ENCODE peak calls at places on chromosome 17, in four cellular contexts. C is HCT116, N is K562, Q is GM12878. T is an unnamed sample.

GRCh38 chr17:12683299-12683698 is 17.6 kb downstream of the MYOCD start:
- DNase-seq in Q (no peak), C (no peak), N (no peak), T (no peak)

GRCh38 chr17:78610951-78611511 is 33.8 kb upstream of the DNAH17 start:
- DNase-seq in N (no peak), Q (no peak), C (no peak), T (no peak)

GRCh38 chr17:83067071-83067717 is 12.2 kb upstream of the METRNL start:
- DNase-seq in Q (no peak), C (no peak), N (no peak), T (no peak)

GRCh38 chr17:65783845-65784334 is 222.4 kb upstream of the AXIN2 start:
- DNase-seq in N (no peak), C (peak; percentile 76), Q (no peak), T (no peak)

GRCh38 chr17:15447928-15448579 is 19.4 kb downstream of the CDRT4 start:
- DNase-seq in N (no peak), Q (no peak), C (no peak), T (no peak)

GRCh38 chr17:10198509-10199249 is at the start of gene GAS7:
- DNase-seq in Q (no peak), N (no peak), C (no peak), T (peak; percentile 89)

GRCh38 chr17:10754109-10754508 is 24.3 kb upstream of the TMEM220 start:
- DNase-seq in C (peak; percentile 51), Q (no peak), N (peak; percentile 18), T (peak; percentile 78)

GRCh38 chr17:14019186-14019956 is 49.9 kb upstream of the COX10 start:
- DNase-seq in N (peak; percentile 60), Q (no peak), C (no peak), T (no peak)

GRCh38 chr17:3762922-3763776 is 37.8 kb downstream of the ITGAE start:
- DNase-seq in N (no peak), C (no peak), Q (peak; percentile 89), T (no peak)

GRCh38 chr17:40915199-40915661 is 22.2 kb downstream of the KRT23 start:
- DNase-seq in Q (peak; percentile 13), C (peak; percentile 92), N (no peak), T (no peak)

GRCh38 chr17:11493947-11494346 is 104.3 kb upstream of the DNAH9 start:
- DNase-seq in Q (no peak), N (no peak), C (no peak), T (no peak)

GRCh38 chr17:71855000-71855399 is 265.8 kb upstream of the SOX9 start:
- DNase-seq in Q (no peak), C (no peak), N (no peak), T (no peak)

GRCh38 chr17:51630101-51630671 is 369.8 kb downstream of the UTP18 start:
- DNase-seq in Q (no peak), N (no peak), C (no peak), T (no peak)

DNA sequence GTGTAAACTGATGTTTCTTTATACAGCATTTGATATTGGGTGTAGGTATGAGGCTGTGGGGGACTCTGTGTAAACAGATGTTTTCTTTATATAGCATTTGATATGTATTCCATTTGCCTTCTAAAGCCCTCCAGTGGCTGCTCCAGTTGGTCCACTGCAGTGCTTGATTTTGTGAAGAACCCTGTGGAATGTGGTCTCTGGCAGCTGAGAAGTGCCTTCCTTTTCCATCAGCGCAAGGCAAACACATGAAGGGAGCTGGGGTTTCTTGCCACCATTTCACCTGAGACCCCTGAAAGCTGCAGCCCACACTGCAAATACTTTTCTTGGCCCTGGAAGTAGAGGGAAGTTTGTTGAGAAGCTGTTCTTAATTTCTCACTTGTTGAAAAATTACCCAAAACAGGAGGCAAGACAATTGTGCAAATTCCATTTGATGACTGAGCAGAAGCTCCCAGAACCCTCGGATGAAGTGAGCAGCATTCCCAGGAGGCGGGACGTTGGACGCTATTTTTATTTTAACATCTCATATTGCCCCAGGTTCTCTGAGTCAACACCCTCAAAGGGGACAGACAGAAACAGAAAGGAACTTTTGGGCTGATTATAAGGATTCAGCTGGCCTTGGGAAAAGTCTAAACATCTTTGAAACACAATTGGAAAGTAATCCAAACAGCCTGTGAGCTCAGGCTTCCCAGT is 158.5 kb upstream of the RPH3AL start:
- DNase-seq in Q (no peak), C (no peak), N (no peak), T (no peak)
- TF ChIP-seq EGR1 in Q (no peak), C (no peak), N (no peak), T (no peak)

DNA sequence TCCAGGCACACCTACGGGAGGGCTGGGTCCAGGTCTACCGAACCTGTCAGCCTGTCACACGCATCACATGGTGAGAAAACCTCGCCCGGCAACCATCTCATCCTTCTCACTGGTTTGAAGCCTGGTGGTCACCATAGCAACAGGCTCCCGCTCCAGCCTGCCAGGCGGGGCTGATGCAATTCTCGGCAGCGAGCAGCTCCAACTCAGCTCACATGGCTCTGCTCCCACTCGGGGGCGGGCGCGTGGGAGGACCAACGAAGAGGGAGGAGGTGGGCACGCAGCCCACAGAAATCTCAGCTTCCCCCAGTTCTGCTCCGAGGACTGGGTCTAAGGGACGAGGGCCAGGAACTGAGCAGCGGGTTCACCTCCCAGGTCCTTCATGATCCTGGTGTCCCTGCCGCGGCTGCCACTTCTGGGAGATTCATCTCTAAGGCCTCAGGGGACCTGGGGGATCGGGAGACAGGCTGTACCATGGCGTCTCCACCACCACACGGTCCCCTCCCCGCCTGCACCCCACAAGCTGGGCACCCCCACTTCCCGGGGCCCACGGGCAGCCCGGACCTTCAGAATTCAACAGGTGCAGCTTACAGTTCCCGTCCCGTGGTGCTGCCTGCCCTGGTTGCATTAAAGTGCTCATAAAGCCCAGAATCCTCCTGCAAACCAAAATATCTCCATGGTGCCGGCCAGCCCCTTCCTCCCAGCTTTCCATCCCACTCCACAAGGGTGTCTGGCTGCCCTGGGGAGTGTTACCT is 25.8 kb downstream of the ABR start:
- DNase-seq in N (peak; percentile 14), Q (no peak), C (no peak), T (peak; percentile 61)
- TF ChIP-seq EGR1 in N (peak; percentile 55), Q (no peak), C (no peak), T (no peak)

GRCh38 chr17:45127583-45128300 is 4.6 kb downstream of the PLCD3 start:
- DNase-seq in C (no peak), N (no peak), Q (no peak), T (no peak)
- TF ChIP-seq EGR1 in C (no peak), N (no peak), Q (no peak), T (no peak)

GRCh38 chr17:6572997-6573396 is 16.6 kb upstream of the PITPNM3 start:
- DNase-seq in Q (no peak), N (no peak), C (no peak), T (peak; percentile 41)

GRCh38 chr17:6569391-6570302 is 13.3 kb upstream of the PITPNM3 start:
- DNase-seq in N (no peak), C (no peak), Q (no peak), T (peak; percentile 36)

GRCh38 chr17:6568186-6568758 is 11.9 kb upstream of the PITPNM3 start:
- DNase-seq in N (no peak), Q (no peak), C (no peak), T (no peak)

GRCh38 chr17:6573982-6574688 is 17.8 kb upstream of the PITPNM3 start:
- DNase-seq in C (no peak), N (no peak), Q (no peak), T (peak; percentile 33)

DNA sequence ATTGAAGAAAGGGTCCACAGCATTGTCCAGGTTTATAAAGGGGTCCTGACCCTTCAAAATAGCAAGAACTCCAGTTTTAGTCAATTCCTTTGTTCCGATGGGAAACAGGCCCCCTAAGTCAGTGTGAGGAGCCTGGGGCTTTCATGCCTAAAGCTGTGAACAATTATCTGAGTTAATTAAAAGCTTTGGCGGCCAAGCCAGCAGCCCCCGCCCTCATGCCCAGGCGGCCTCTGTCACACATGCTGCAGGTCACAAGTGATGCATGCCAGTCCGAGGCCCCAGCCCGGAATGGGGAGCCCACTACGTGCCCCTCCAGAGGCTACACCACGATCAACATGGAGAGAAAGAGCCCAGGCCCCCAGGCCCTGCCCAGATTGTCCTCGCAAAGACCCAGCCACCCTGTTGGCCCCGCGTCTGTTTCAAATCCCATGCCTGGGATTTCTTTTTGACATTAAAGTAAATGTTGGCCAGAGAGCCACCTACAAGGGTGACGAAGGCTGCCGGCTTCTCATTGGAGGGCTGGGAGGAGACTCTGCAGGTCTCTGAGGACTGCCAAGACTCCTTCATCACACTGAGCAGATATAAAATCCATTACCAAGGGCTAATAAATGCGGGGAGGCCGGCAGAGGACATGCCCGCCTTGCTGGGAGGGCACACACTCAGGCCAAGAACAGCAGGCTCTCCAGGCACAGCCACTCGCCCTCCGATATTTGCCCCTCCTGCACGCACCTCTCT is 14.5 kb upstream of the PITPNM3 start:
- DNase-seq in N (no peak), Q (no peak), C (no peak), T (peak; percentile 33)
- TF ChIP-seq EGR1 in N (no peak), Q (no peak), C (no peak), T (no peak)

GRCh38 chr17:8789743-8790142 is 9.4 kb downstream of the MFSD6L start:
- DNase-seq in N (no peak), Q (no peak), C (no peak), T (no peak)

GRCh38 chr17:8792646-8793045 is 6.5 kb downstream of the MFSD6L start:
- DNase-seq in N (no peak), C (no peak), Q (no peak), T (no peak)

GRCh38 chr17:8793649-8794048 is 5.5 kb downstream of the MFSD6L start:
- DNase-seq in Q (no peak), C (no peak), N (no peak), T (no peak)

GRCh38 chr17:8791248-8791909 is 7.8 kb downstream of the MFSD6L start:
- DNase-seq in Q (no peak), N (no peak), C (no peak), T (no peak)

GRCh38 chr17:8791910-8792270 is 7.3 kb downstream of the MFSD6L start:
- DNase-seq in C (peak; percentile 19), N (no peak), Q (no peak), T (no peak)
- TF ChIP-seq EGR1 in C (no peak), N (no peak), Q (no peak), T (no peak)

GRCh38 chr17:69900829-69901228 is 174.2 kb upstream of the KCNJ16 start:
- DNase-seq in Q (no peak), C (no peak), N (no peak), T (no peak)
- TF ChIP-seq EGR1 in Q (no peak), C (no peak), N (no peak), T (no peak)